ENCODE peak calls at places on chromosomes 13 and 19, in ten cellular contexts. F, Q, O, W, S, Z, D, I, V and T are unnamed samples.

GRCh38 chr13:70080030-70080429 is 27.6 kb upstream of the ATXN8OS start:
- DNase-seq in F (no peak), Q (no peak), O (no peak), W (no peak), S (peak), Z (no peak), D (no peak), I (no peak), V (no peak), T (no peak)

GRCh38 chr19:6219592-6220290 is 60.0 kb downstream of the MLLT1 start:
- DNase-seq in F (no peak), Q (no peak), O (no peak), W (no peak), S (no peak), Z (no peak), D (peak), I (peak), V (no peak), T (no peak)

GRCh38 chr13:86002921-86003488 is 203.8 kb upstream of the SLITRK6 start:
- DNase-seq in F (peak), Q (no peak), O (no peak), W (no peak), S (no peak), Z (no peak), D (no peak), I (no peak), V (no peak), T (no peak)

GRCh38 chr13:108915634-108916497 is 286.5 kb downstream of the MYO16 start:
- DNase-seq in F (peak), Q (peak), O (no peak), W (peak), S (peak), Z (peak), D (peak), I (peak), V (peak), T (peak)

GRCh38 chr13:111184685-111185401 is 69.7 kb downstream of the ARHGEF7 start:
- DNase-seq in F (no peak), Q (no peak), O (no peak), W (peak), S (no peak), Z (no peak), D (no peak), I (no peak), V (peak), T (no peak)

GRCh38 chr19:38032951-38033350 is 125.9 kb downstream of the SIPA1L3 start:
- DNase-seq in F (no peak), Q (no peak), O (no peak), W (no peak), S (no peak), Z (no peak), D (no peak), I (no peak), V (no peak), T (no peak)

GRCh38 chr19:33205110-33205509 is 11.0 kb downstream of the LRP3 start:
- DNase-seq in F (no peak), Q (no peak), O (no peak), W (no peak), S (no peak), Z (no peak), D (peak), I (no peak), V (no peak), T (no peak)

GRCh38 chr19:15869109-15869555 is 28.7 kb downstream of the CYP4F2 start:
- DNase-seq in F (no peak), Q (no peak), O (no peak), W (peak), S (no peak), Z (no peak), D (no peak), I (peak), V (peak), T (peak)

GRCh38 chr19:41908724-41909464 is 19.4 kb downstream of the ERFL start:
- DNase-seq in F (no peak), Q (no peak), O (no peak), W (no peak), S (no peak), Z (no peak), D (no peak), I (no peak), V (no peak), T (no peak)

GRCh38 chr13:110893571-110893970 is 21.3 kb downstream of the ANKRD10 start:
- DNase-seq in F (no peak), Q (no peak), O (no peak), W (no peak), S (no peak), Z (no peak), D (no peak), I (no peak), V (no peak), T (no peak)

GRCh38 chr19:58544591-58545285 is 874 bp downstream of the TRIM28 start:
- DNase-seq in F (no peak), Q (peak), O (no peak), W (peak), S (no peak), Z (no peak), D (no peak), I (peak), V (peak), T (peak)

GRCh38 chr19:18091217-18091608 is 4.5 kb upstream of the IL12RB1 start:
- DNase-seq in F (no peak), Q (peak), O (no peak), W (peak), S (peak), Z (no peak), D (no peak), I (no peak), V (peak), T (peak)

GRCh38 chr13:113759525-113760137 is 605 bp downstream of the TMEM255B start:
- DNase-seq in F (no peak), Q (peak), O (no peak), W (no peak), S (peak), Z (no peak), D (peak), I (peak), V (no peak), T (no peak)

GRCh38 chr13:26727633-26728032 is 33.0 kb downstream of the GPR12 start:
- DNase-seq in F (no peak), Q (no peak), O (no peak), W (no peak), S (no peak), Z (no peak), D (no peak), I (no peak), V (no peak), T (no peak)

GRCh38 chr19:55345818-55346724 is 6.4 kb downstream of the KMT5C start:
- DNase-seq in F (no peak), Q (no peak), O (no peak), W (no peak), S (peak), Z (no peak), D (peak), I (peak), V (no peak), T (no peak)